ENCODE peak calls at places on chromosomes 6 and 20, in six cellular contexts. U is H9; L is CD8-positive, alpha-beta T cell; P is left lung; O is Karpas-422; K is OCI-LY7. E is an unnamed sample. For H3K4me1, the result is how much of the 10 kb centered on the place peaks cover.

GRCh38 chr20:64157878-64158277 is 6.4 kb upstream of the MYT1 start:
- DNase-seq in U (no peak), L (no peak), P (no peak), O (no peak), K (no peak), E (no peak)

GRCh38 chr6:1678966-1679690 is 69.4 kb downstream of the FOXC1 start:
- DNase-seq in U (no peak), L (no peak), P (no peak), O (no peak), K (no peak), E (no peak)

GRCh38 chr6:30411515-30412207 is 66.7 kb downstream of the RPP21 start:
- DNase-seq in U (peak), L (peak), P (peak), O (peak), K (peak), E (peak)

GRCh38 chr20:54170963-54171362 is 2.8 kb downstream of the CYP24A1 start:
- DNase-seq in U (no peak), L (no peak), P (no peak), O (no peak), K (no peak), E (no peak)

GRCh38 chr6:104123227-104123626 is 736.5 kb downstream of the HACE1 start:
- DNase-seq in U (peak), L (no peak), P (no peak), O (no peak), K (no peak), E (no peak)

GRCh38 chr6:20571261-20571660 is 37.0 kb downstream of the CDKAL1 start:
- DNase-seq in U (no peak), L (no peak), P (no peak), O (no peak), K (no peak), E (no peak)

GRCh38 chr20:7113577-7114466 is 346.3 kb downstream of the BMP2 start:
- DNase-seq in U (peak), L (no peak), P (no peak), O (peak), K (peak), E (no peak)

GRCh38 chr20:64253000-64253383 is 2.6 kb upstream of the PCMTD2 start:
- DNase-seq in U (no peak), L (no peak), P (no peak), O (no peak), K (no peak), E (no peak)

GRCh38 chr20:24837721-24838456 is 111.2 kb upstream of the CST7 start:
- DNase-seq in U (peak), L (no peak), P (no peak), O (no peak), K (no peak), E (no peak)

GRCh38 chr6:138036111-138036510 is 71.1 kb downstream of the PERP start:
- DNase-seq in U (peak), L (no peak), P (no peak), O (no peak), K (no peak), E (no peak)

GRCh38 chr6:157579467-157580031 is 198.6 kb downstream of the ZDHHC14 start:
- DNase-seq in U (no peak), L (no peak), P (no peak), O (no peak), K (no peak), E (no peak)

GRCh38 chr6:32854376-32855178 is 585 bp downstream of the PSMB9 start:
- DNase-seq in U (no peak), L (peak), P (peak), O (peak), K (peak), E (peak)

GRCh38 chr6:111727041-111727440 is 121.4 kb upstream of the TRAF3IP2 start:
- DNase-seq in U (no peak), L (no peak), P (no peak), O (no peak), K (no peak), E (no peak)

GRCh38 chr6:114084327-114084890 is 113.5 kb upstream of the HDAC2 start:
- DNase-seq in U (no peak), L (no peak), P (peak), O (no peak), K (no peak), E (no peak)

GRCh38 chr20:21682576-21682975 is 22.9 kb upstream of the PAX1 start:
- DNase-seq in U (no peak), L (no peak), P (no peak), O (no peak), K (no peak), E (no peak)

GRCh38 chr6:21593927-21594421 is 423 bp downstream of the SOX4 start:
- DNase-seq in U (no peak), L (peak), P (no peak), O (peak), K (peak), E (peak)

GRCh38 chr6:116316772-116317467 is 37.2 kb upstream of the TSPYL1 start:
- DNase-seq in U (no peak), L (no peak), P (no peak), O (no peak), K (no peak), E (no peak)

GRCh38 chr6:36226648-36227047 is 30.1 kb downstream of the BRPF3 start:
- DNase-seq in U (no peak), L (no peak), P (no peak), O (no peak), K (no peak), E (no peak)

GRCh38 chr6:18412073-18412472 is 24.9 kb downstream of the RNF144B start:
- DNase-seq in U (no peak), L (no peak), P (no peak), O (no peak), K (peak), E (no peak)

GRCh38 chr6:79742030-79742429 is 110.9 kb downstream of the SH3BGRL2 start:
- DNase-seq in U (no peak), L (no peak), P (no peak), O (no peak), K (no peak), E (no peak)

GRCh38 chr6:150207931-150208570 is 65.2 kb downstream of the PPP1R14C start:
- DNase-seq in U (no peak), L (no peak), P (no peak), O (no peak), K (no peak), E (no peak)

GRCh38 chr6:26659042-26659359 is 545 bp downstream of the ZNF322 start:
- DNase-seq in U (no peak), L (no peak), P (no peak), O (no peak), K (no peak), E (no peak)

GRCh38 chr20:21719592-21720214 is 14.2 kb downstream of the PAX1 start:
- DNase-seq in U (no peak), L (no peak), P (no peak), O (peak), K (peak), E (peak)

GRCh38 chr6:85641522-85641915 is 1.2 kb downstream of the SYNCRIP start:
- DNase-seq in U (no peak), L (no peak), P (no peak), O (peak), K (peak), E (no peak)

GRCh38 chr20:33753763-33754162 is 22.0 kb downstream of the ZNF341 start:
- DNase-seq in U (no peak), L (no peak), P (no peak), O (no peak), K (no peak), E (no peak)

GRCh38 chr20:51665543-51666118 is 102.6 kb downstream of the ATP9A start:
- DNase-seq in U (no peak), L (no peak), P (no peak), O (no peak), K (no peak), E (no peak)

GRCh38 chr6:33755070-33755869 is 8.6 kb upstream of the IP6K3 start:
- DNase-seq in U (no peak), L (no peak), P (no peak), O (peak), K (no peak), E (no peak)

GRCh38 chr6:159941286-159942113 is 27.4 kb upstream of the IGF2R start:
- DNase-seq in U (no peak), L (peak), P (no peak), O (peak), K (peak), E (peak)

GRCh38 chr20:38304845-38305447 is 990 bp downstream of the BPI start:
- DNase-seq in U (peak), L (no peak), P (peak), O (peak), K (peak), E (no peak)

GRCh38 chr6:157552171-157552747 is 171.3 kb downstream of the ZDHHC14 start:
- DNase-seq in U (peak), L (no peak), P (no peak), O (no peak), K (no peak), E (no peak)

GRCh38 chr20:24816431-24816830 is 132.6 kb upstream of the CST7 start:
- DNase-seq in U (no peak), L (no peak), P (no peak), O (no peak), K (no peak), E (no peak)

GRCh38 chr6:130098317-130098716 is 79.9 kb downstream of the L3MBTL3 start:
- DNase-seq in U (no peak), L (no peak), P (no peak), O (no peak), K (no peak), E (no peak)

GRCh38 chr20:41697861-41698559 is 79.8 kb upstream of the CHD6 start:
- DNase-seq in U (peak), L (no peak), P (no peak), O (peak), K (peak), E (no peak)

GRCh38 chr20:3927486-3928291 is 38.5 kb downstream of the PANK2 start:
- DNase-seq in U (peak), L (no peak), P (no peak), O (peak), K (peak), E (no peak)

GRCh38 chr6:160534050-160534696 is 129.9 kb downstream of the LPA start:
- DNase-seq in U (peak), L (peak), P (no peak), O (peak), K (peak), E (peak)

GRCh38 chr6:159762681-159763293 is 942 bp downstream of the ACAT2 start:
- DNase-seq in U (no peak), L (peak), P (no peak), O (no peak), K (peak), E (peak)

GRCh38 chr6:81950877-81951276 is 198.4 kb upstream of the TENT5A start:
- DNase-seq in U (no peak), L (no peak), P (no peak), O (no peak), K (no peak), E (no peak)

GRCh38 chr6:143059616-143060353 is 904 bp upstream of the AIG1 start:
- DNase-seq in U (peak), L (peak), P (no peak), O (no peak), K (peak), E (peak)

GRCh38 chr6:83824831-83825230 is 28.3 kb upstream of the RIPPLY2 start:
- DNase-seq in U (no peak), L (no peak), P (no peak), O (no peak), K (no peak), E (no peak)
- H3K27ac ChIP-seq in U (no peak), L (no peak), P (no peak), O (no peak), K (no peak), E (no peak)

DNA sequence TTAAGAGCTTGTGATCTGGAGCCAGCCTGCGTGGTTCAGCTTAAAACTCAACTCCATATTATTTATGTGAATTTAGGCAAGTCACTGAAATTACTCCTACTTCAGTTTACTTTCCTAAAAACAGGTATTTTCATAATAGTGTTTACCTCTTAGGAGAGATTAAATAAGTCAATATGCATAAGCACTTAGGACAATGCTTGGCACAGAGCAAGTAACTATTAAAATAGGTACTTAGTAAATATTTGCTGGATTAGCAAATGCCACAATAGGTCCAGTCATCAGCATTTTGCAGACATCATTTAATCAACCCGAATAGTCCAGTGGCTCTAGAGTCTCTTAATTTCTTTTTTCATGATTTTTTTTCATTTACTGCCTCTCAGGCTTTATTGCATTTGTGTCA is 78.6 kb upstream of the PTPRK start:
- DNase-seq in U (no peak), L (no peak), P (no peak), O (no peak), K (no peak), E (no peak)
- H3K4me1 ChIP-seq in U (under half), L (under half), P (under half), O (under half), K (under half), E (under half)

GRCh38 chr6:106525885-106526280 is 103.4 kb downstream of the RTN4IP1 start:
- DNase-seq in U (no peak), L (no peak), P (no peak), O (no peak), K (peak), E (no peak)
- H3K27ac ChIP-seq in U (no peak), L (peak), P (peak), O (peak), K (peak), E (peak)

DNA sequence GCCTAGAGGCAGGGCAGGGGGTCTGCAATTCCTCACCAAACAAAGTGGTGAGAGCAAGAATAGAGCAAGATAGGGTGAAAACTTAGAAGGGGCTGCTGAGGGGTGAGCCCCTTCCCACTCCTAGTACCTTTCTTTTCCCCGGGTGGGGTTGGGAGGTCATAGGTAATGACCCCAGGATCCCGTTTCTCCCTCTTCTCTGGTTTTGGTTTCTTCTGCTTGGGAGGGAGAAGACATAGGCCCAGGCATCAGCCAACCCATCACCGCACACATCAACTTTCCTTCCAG is 3.5 kb downstream of the VARS1 start:
- DNase-seq in U (no peak), L (no peak), P (no peak), O (no peak), K (no peak), E (no peak)
- H3K4me1 ChIP-seq in U (under half), L (under half), P (under half), O (under half), K (half or more), E (under half)

GRCh38 chr6:14396826-14397517 is 279.4 kb downstream of the CD83 start:
- DNase-seq in U (peak), L (no peak), P (no peak), O (no peak), K (no peak), E (no peak)

GRCh38 chr6:14399635-14400034 is 282.1 kb downstream of the CD83 start:
- DNase-seq in U (no peak), L (no peak), P (no peak), O (no peak), K (no peak), E (no peak)

GRCh38 chr6:14398953-14399352 is 281.4 kb downstream of the CD83 start:
- DNase-seq in U (no peak), L (no peak), P (no peak), O (no peak), K (no peak), E (no peak)

GRCh38 chr6:14397518-14397901 is 279.9 kb downstream of the CD83 start:
- DNase-seq in U (no peak), L (no peak), P (no peak), O (no peak), K (no peak), E (no peak)

GRCh38 chr6:14401181-14401745 is 283.7 kb downstream of the CD83 start:
- DNase-seq in U (no peak), L (no peak), P (no peak), O (no peak), K (no peak), E (no peak)
- H3K27ac ChIP-seq in U (no peak), L (no peak), P (no peak), O (no peak), K (no peak), E (no peak)

GRCh38 chr6:122118945-122119506 is 280.4 kb upstream of the HSF2 start:
- DNase-seq in U (no peak), L (no peak), P (no peak), O (no peak), K (no peak), E (no peak)
- H3K4me1 ChIP-seq in U (under half), L (under half), P (under half), O (under half), K (under half), E (under half)

DNA sequence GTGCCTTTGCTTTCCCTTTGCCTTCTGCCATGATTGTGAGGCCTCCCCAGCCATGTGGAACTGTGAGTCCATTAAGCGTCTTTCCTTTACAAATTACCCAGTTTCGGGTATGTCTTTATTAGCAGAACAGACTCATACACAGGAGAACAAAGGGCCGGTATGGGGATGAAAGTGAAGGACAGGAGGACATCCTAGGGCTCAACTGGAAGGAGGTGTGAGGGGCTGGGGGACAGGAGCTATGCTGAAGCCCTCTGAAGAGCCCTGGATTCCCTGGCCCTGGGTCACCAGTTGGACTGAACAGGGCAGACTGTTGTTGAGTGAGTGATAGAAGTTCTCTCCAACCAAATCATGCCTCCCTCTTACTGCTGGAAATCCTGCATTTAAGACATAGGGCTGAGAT is 105.8 kb downstream of the SCML4 start:
- DNase-seq in U (no peak), L (no peak), P (no peak), O (no peak), K (no peak), E (no peak)
- H3K27ac ChIP-seq in U (no peak), L (no peak), P (no peak), O (no peak), K (no peak), E (no peak)

DNA sequence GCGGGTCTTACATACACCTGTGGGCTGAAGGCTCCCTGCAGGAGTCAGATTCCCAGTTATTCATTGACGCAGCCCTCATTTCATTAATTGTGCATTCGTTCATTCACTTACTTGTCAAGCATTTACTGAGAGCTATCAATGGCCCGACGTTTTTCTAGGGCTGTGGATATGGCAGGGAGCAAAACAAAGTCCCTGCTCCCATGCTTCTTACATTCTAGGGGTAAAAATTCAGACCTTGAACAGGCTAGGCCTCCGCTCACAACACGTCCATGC is 369 bp upstream of the NSFL1C start:
- DNase-seq in U (no peak), L (no peak), P (no peak), O (no peak), K (no peak), E (no peak)
- H3K4me1 ChIP-seq in U (under half), L (under half), P (under half), O (under half), K (under half), E (under half)

GRCh38 chr6:164045082-164045481 is 630.6 kb downstream of the QKI start:
- DNase-seq in U (no peak), L (no peak), P (no peak), O (no peak), K (no peak), E (no peak)
- H3K27ac ChIP-seq in U (no peak), L (no peak), P (no peak), O (no peak), K (no peak), E (no peak)

E was measured in CD4-positive, alpha-beta memory T cell.